ENCODE peak calls at places on chromosomes 7 and 10, in seven cellular contexts. One of them, this sample, is unnamed.
A peak's percentile ranks its signal among the peaks of the same experiment; 100 is the strongest.

GRCh38 chr7:120700806-120701205 is 157.1 kb downstream of the TSPAN12 start:
- DNase-seq in iris pigment epithelial cell: no peak
- DNase-seq in NCI-H1092 treated with DMSO at 0.1 percent for 48 hours: no peak
- DNase-seq in HFFc6: no peak
- DNase-seq in sigmoid colon: no peak
- DNase-seq in neural progenitor cell: no peak
- DNase-seq in colonic mucosa: no peak
- DNase-seq in this sample: no peak

GRCh38 chr10:86598151-86598550 is 56.2 kb upstream of the OPN4 start:
- DNase-seq in sigmoid colon: no peak
- DNase-seq in iris pigment epithelial cell: no peak
- DNase-seq in HFFc6: no peak
- DNase-seq in colonic mucosa: no peak
- DNase-seq in NCI-H1092 treated with DMSO at 0.1 percent for 48 hours: no peak
- DNase-seq in neural progenitor cell: no peak
- DNase-seq in this sample: no peak

GRCh38 chr10:52573347-52573746 is 199.2 kb downstream of the MBL2 start:
- DNase-seq in neural progenitor cell: no peak
- DNase-seq in HFFc6: no peak
- DNase-seq in colonic mucosa: no peak
- DNase-seq in sigmoid colon: no peak
- DNase-seq in NCI-H1092 treated with DMSO at 0.1 percent for 48 hours: no peak
- DNase-seq in iris pigment epithelial cell: no peak
- DNase-seq in this sample: no peak

GRCh38 chr10:62514079-62514693 is 140.0 kb downstream of the ZNF365 start:
- DNase-seq in iris pigment epithelial cell: no peak
- DNase-seq in neural progenitor cell: no peak
- DNase-seq in colonic mucosa: no peak
- DNase-seq in HFFc6: no peak
- DNase-seq in sigmoid colon: no peak
- DNase-seq in NCI-H1092 treated with DMSO at 0.1 percent for 48 hours: no peak
- DNase-seq in this sample: no peak

GRCh38 chr7:115631782-115632181 is 398.8 kb downstream of the TFEC start:
- DNase-seq in colonic mucosa: no peak
- DNase-seq in NCI-H1092 treated with DMSO at 0.1 percent for 48 hours: no peak
- DNase-seq in HFFc6: no peak
- DNase-seq in sigmoid colon: no peak
- DNase-seq in iris pigment epithelial cell: no peak
- DNase-seq in neural progenitor cell: no peak
- DNase-seq in this sample: no peak

GRCh38 chr7:51127618-51127904 is 189.0 kb downstream of the COBL start:
- DNase-seq in neural progenitor cell: no peak
- DNase-seq in iris pigment epithelial cell: no peak
- DNase-seq in NCI-H1092 treated with DMSO at 0.1 percent for 48 hours: no peak
- DNase-seq in sigmoid colon: no peak
- DNase-seq in colonic mucosa: no peak
- DNase-seq in HFFc6: no peak
- DNase-seq in this sample: no peak

GRCh38 chr10:53624722-53625121 is 852.1 kb upstream of the MBL2 start:
- DNase-seq in HFFc6: no peak
- DNase-seq in iris pigment epithelial cell: no peak
- DNase-seq in colonic mucosa: no peak
- DNase-seq in sigmoid colon: no peak
- DNase-seq in neural progenitor cell: no peak
- DNase-seq in NCI-H1092 treated with DMSO at 0.1 percent for 48 hours: no peak
- DNase-seq in this sample: no peak

GRCh38 chr10:106189254-106189653 is 975.3 kb downstream of the SORCS1 start:
- DNase-seq in neural progenitor cell: peak; percentile 66
- DNase-seq in iris pigment epithelial cell: peak; percentile 46
- DNase-seq in colonic mucosa: no peak
- DNase-seq in sigmoid colon: no peak
- DNase-seq in NCI-H1092 treated with DMSO at 0.1 percent for 48 hours: no peak
- DNase-seq in HFFc6: no peak
- DNase-seq in this sample: no peak

GRCh38 chr10:127737563-127738511 is 852 bp downstream of the FOXI2 start:
- DNase-seq in HFFc6: no peak
- DNase-seq in colonic mucosa: no peak
- DNase-seq in sigmoid colon: no peak
- DNase-seq in NCI-H1092 treated with DMSO at 0.1 percent for 48 hours: no peak
- DNase-seq in neural progenitor cell: no peak
- DNase-seq in iris pigment epithelial cell: no peak
- DNase-seq in this sample: no peak

GRCh38 chr7:26369519-26370385 is 78.1 kb downstream of the SNX10 start:
- DNase-seq in iris pigment epithelial cell: peak; percentile 33
- DNase-seq in colonic mucosa: peak; percentile 62
- DNase-seq in HFFc6: peak; percentile 49
- DNase-seq in NCI-H1092 treated with DMSO at 0.1 percent for 48 hours: peak; percentile 76
- DNase-seq in neural progenitor cell: peak; percentile 56
- DNase-seq in sigmoid colon: no peak
- DNase-seq in this sample: no peak

GRCh38 chr10:93680414-93681047 is 21.9 kb downstream of the FRA10AC1 start:
- DNase-seq in neural progenitor cell: peak; percentile 34
- DNase-seq in iris pigment epithelial cell: peak; percentile 39
- DNase-seq in NCI-H1092 treated with DMSO at 0.1 percent for 48 hours: peak; percentile 45
- DNase-seq in HFFc6: peak; percentile 57
- DNase-seq in colonic mucosa: no peak
- DNase-seq in sigmoid colon: no peak
- DNase-seq in this sample: no peak

GRCh38 chr7:142431491-142431890 is 173.6 kb upstream of the PRSS58 start:
- DNase-seq in sigmoid colon: no peak
- DNase-seq in neural progenitor cell: no peak
- DNase-seq in colonic mucosa: no peak
- DNase-seq in iris pigment epithelial cell: no peak
- DNase-seq in HFFc6: no peak
- DNase-seq in NCI-H1092 treated with DMSO at 0.1 percent for 48 hours: no peak
- DNase-seq in this sample: no peak

GRCh38 chr7:115124409-115124939 is 202.6 kb downstream of the MDFIC start:
- DNase-seq in neural progenitor cell: no peak
- DNase-seq in HFFc6: no peak
- DNase-seq in sigmoid colon: no peak
- DNase-seq in iris pigment epithelial cell: peak; percentile 27
- DNase-seq in colonic mucosa: no peak
- DNase-seq in NCI-H1092 treated with DMSO at 0.1 percent for 48 hours: no peak
- DNase-seq in this sample: no peak

GRCh38 chr10:110857265-110858158 is 14.2 kb upstream of the PDCD4 start:
- DNase-seq in neural progenitor cell: no peak
- DNase-seq in sigmoid colon: peak; percentile 61
- DNase-seq in HFFc6: no peak
- DNase-seq in NCI-H1092 treated with DMSO at 0.1 percent for 48 hours: peak; percentile 89
- DNase-seq in colonic mucosa: peak; percentile 79
- DNase-seq in iris pigment epithelial cell: peak; percentile 87
- DNase-seq in this sample: no peak

This sample was measured in mesenteric fat pad.